ENCODE peak calls at places on chromosome 9, in eight cellular contexts. Z is cardiac fibroblast, K is GM13976, O is glutamatergic neuron, H is prostate gland, E is IMR-90, A is lower leg skin, N is RWPE1. P is an unnamed sample.

GRCh38 chr9:107948601-107949000 is 459.0 kb upstream of the KLF4 start:
- DNase-seq in Z (no peak), K (no peak), O (no peak), H (no peak), E (no peak), A (no peak), N (no peak), P (no peak)

GRCh38 chr9:98822661-98823060 is 15.2 kb downstream of the GALNT12 start:
- DNase-seq in Z (no peak), K (no peak), O (no peak), H (no peak), E (no peak), A (no peak), N (no peak), P (no peak)

GRCh38 chr9:112532427-112532826 is 45.8 kb downstream of the KIAA1958 start:
- DNase-seq in Z (peak), K (no peak), O (no peak), H (no peak), E (peak), A (peak), N (no peak), P (no peak)

GRCh38 chr9:126411948-126412284 is 85.3 kb downstream of the MVB12B start:
- DNase-seq in Z (no peak), K (no peak), O (no peak), H (no peak), E (no peak), A (no peak), N (peak), P (no peak)

GRCh38 chr9:19378647-19379046 is 1.4 kb downstream of the RPS6 start:
- DNase-seq in Z (no peak), K (no peak), O (no peak), H (no peak), E (no peak), A (no peak), N (no peak), P (no peak)

GRCh38 chr9:122642226-122642625 is 15.2 kb downstream of the OR1B1 start:
- DNase-seq in Z (no peak), K (no peak), O (no peak), H (no peak), E (no peak), A (no peak), N (peak), P (no peak)

GRCh38 chr9:109963079-109963478 is 183.1 kb downstream of the PALM2AKAP2 start:
- DNase-seq in Z (no peak), K (no peak), O (no peak), H (no peak), E (no peak), A (no peak), N (no peak), P (no peak)

GRCh38 chr9:113355197-113355596 is 5.9 kb downstream of the BSPRY start:
- DNase-seq in Z (peak), K (no peak), O (no peak), H (no peak), E (peak), A (no peak), N (no peak), P (no peak)

GRCh38 chr9:89523948-89524347 is 26.0 kb upstream of the SEMA4D start:
- DNase-seq in Z (no peak), K (no peak), O (no peak), H (no peak), E (no peak), A (no peak), N (no peak), P (no peak)

GRCh38 chr9:16680965-16681658 is 189.4 kb downstream of the BNC2 start:
- DNase-seq in Z (peak), K (no peak), O (no peak), H (no peak), E (peak), A (no peak), N (no peak), P (no peak)

GRCh38 chr9:94767331-94768099 is 41.0 kb downstream of the AOPEP start:
- DNase-seq in Z (no peak), K (no peak), O (no peak), H (no peak), E (peak), A (no peak), N (no peak), P (no peak)

GRCh38 chr9:29203216-29203930 is 1630.1 kb upstream of the C9orf72 start:
- DNase-seq in Z (no peak), K (no peak), O (no peak), H (no peak), E (no peak), A (no peak), N (no peak), P (no peak)

GRCh38 chr9:16828335-16829281 is 41.9 kb downstream of the BNC2 start:
- DNase-seq in Z (peak), K (no peak), O (peak), H (no peak), E (peak), A (peak), N (no peak), P (peak)

GRCh38 chr9:89115426-89115825 is 63.2 kb downstream of the SHC3 start:
- DNase-seq in Z (no peak), K (no peak), O (no peak), H (no peak), E (no peak), A (no peak), N (no peak), P (no peak)

GRCh38 chr9:68947842-68948569 is 65.9 kb downstream of the PRKACG start:
- DNase-seq in Z (no peak), K (no peak), O (no peak), H (no peak), E (no peak), A (no peak), N (no peak), P (no peak)

GRCh38 chr9:100011062-100011681 is 87.6 kb downstream of the ERP44 start:
- DNase-seq in Z (peak), K (peak), O (no peak), H (no peak), E (peak), A (no peak), N (peak), P (no peak)

GRCh38 chr9:112061152-112061740 is 113.9 kb downstream of the SUSD1 start:
- DNase-seq in Z (peak), K (peak), O (no peak), H (no peak), E (peak), A (peak), N (peak), P (no peak)

GRCh38 chr9:134778841-134779411 is 101.7 kb upstream of the FCN2 start:
- DNase-seq in Z (peak), K (no peak), O (peak), H (peak), E (peak), A (peak), N (peak), P (no peak)

GRCh38 chr9:27196383-27196782 is 87.4 kb downstream of the TEK start:
- DNase-seq in Z (no peak), K (no peak), O (no peak), H (no peak), E (no peak), A (no peak), N (no peak), P (no peak)

GRCh38 chr9:89046832-89047231 is 55.6 kb downstream of the S1PR3 start:
- DNase-seq in Z (peak), K (no peak), O (no peak), H (no peak), E (peak), A (no peak), N (no peak), P (no peak)

GRCh38 chr9:86185872-86186271 is 73.6 kb downstream of the C9orf153 start:
- DNase-seq in Z (no peak), K (no peak), O (no peak), H (no peak), E (peak), A (no peak), N (no peak), P (peak)

GRCh38 chr9:38119570-38119969 is 50.5 kb upstream of the SHB start:
- DNase-seq in Z (no peak), K (no peak), O (no peak), H (no peak), E (no peak), A (no peak), N (peak), P (no peak)

GRCh38 chr9:37622462-37622861 is 28.3 kb upstream of the FRMPD1 start:
- DNase-seq in Z (no peak), K (no peak), O (no peak), H (no peak), E (peak), A (no peak), N (no peak), P (no peak)

GRCh38 chr9:8348756-8349155 is 549.2 kb upstream of the DMAC1 start:
- DNase-seq in Z (no peak), K (no peak), O (no peak), H (no peak), E (no peak), A (no peak), N (no peak), P (no peak)

GRCh38 chr9:24333629-24334028 is 212.1 kb downstream of the IZUMO3 start:
- DNase-seq in Z (no peak), K (no peak), O (no peak), H (no peak), E (no peak), A (no peak), N (peak), P (no peak)

GRCh38 chr9:118940477-118940876 is 428.8 kb downstream of the BRINP1 start:
- DNase-seq in Z (no peak), K (no peak), O (no peak), H (no peak), E (no peak), A (no peak), N (no peak), P (no peak)

GRCh38 chr9:106708147-106708838 is 154.7 kb upstream of the ZNF462 start:
- DNase-seq in Z (peak), K (no peak), O (no peak), H (no peak), E (peak), A (no peak), N (no peak), P (no peak)

GRCh38 chr9:32701321-32702022 is 66.0 kb upstream of the TAF1L start:
- DNase-seq in Z (no peak), K (no peak), O (no peak), H (no peak), E (peak), A (no peak), N (no peak), P (no peak)

GRCh38 chr9:89278551-89278950 is 32.4 kb upstream of the CKS2 start:
- DNase-seq in Z (no peak), K (no peak), O (no peak), H (no peak), E (peak), A (no peak), N (no peak), P (no peak)

GRCh38 chr9:19614294-19614693 is 174.5 kb downstream of the SLC24A2 start:
- DNase-seq in Z (no peak), K (no peak), O (no peak), H (no peak), E (no peak), A (no peak), N (no peak), P (no peak)

GRCh38 chr9:82170079-82170662 is 181.6 kb downstream of the SPATA31D1 start:
- DNase-seq in Z (no peak), K (no peak), O (no peak), H (no peak), E (no peak), A (no peak), N (no peak), P (no peak)

GRCh38 chr9:109459423-109459822 is 38.7 kb downstream of the PTPN3 start:
- DNase-seq in Z (no peak), K (no peak), O (no peak), H (no peak), E (no peak), A (no peak), N (no peak), P (no peak)

GRCh38 chr9:35871514-35871913 is 1.3 kb upstream of the OR13J1 start:
- DNase-seq in Z (no peak), K (no peak), O (no peak), H (peak), E (no peak), A (peak), N (peak), P (no peak)

GRCh38 chr9:96020822-96021615 is 145.5 kb downstream of the ERCC6L2 start:
- DNase-seq in Z (peak), K (peak), O (peak), H (no peak), E (no peak), A (no peak), N (peak), P (no peak)

GRCh38 chr9:36665387-36665786 is 92.7 kb downstream of the MELK start:
- DNase-seq in Z (no peak), K (peak), O (no peak), H (no peak), E (peak), A (no peak), N (no peak), P (no peak)

GRCh38 chr9:110183208-110184145 is 24.5 kb downstream of the C9orf152 start:
- DNase-seq in Z (peak), K (peak), O (peak), H (peak), E (peak), A (peak), N (peak), P (no peak)

GRCh38 chr9:71752928-71753327 is 15.4 kb downstream of the CEMIP2 start:
- DNase-seq in Z (no peak), K (no peak), O (peak), H (no peak), E (no peak), A (no peak), N (no peak), P (no peak)

GRCh38 chr9:71349218-71349617 is 227.8 kb upstream of the TRPM3 start:
- DNase-seq in Z (peak), K (no peak), O (no peak), H (no peak), E (peak), A (no peak), N (no peak), P (no peak)

GRCh38 chr9:131419716-131420115 is 25.8 kb downstream of the PRRC2B start:
- DNase-seq in Z (no peak), K (no peak), O (no peak), H (no peak), E (no peak), A (no peak), N (no peak), P (no peak)

GRCh38 chr9:131422241-131422792 is 28.4 kb downstream of the PRRC2B start:
- DNase-seq in Z (no peak), K (no peak), O (no peak), H (peak), E (peak), A (no peak), N (peak), P (no peak)

GRCh38 chr9:131419029-131419614 is 25.2 kb downstream of the PRRC2B start:
- DNase-seq in Z (no peak), K (no peak), O (no peak), H (no peak), E (peak), A (no peak), N (no peak), P (no peak)

GRCh38 chr9:131421691-131422090 is 27.8 kb downstream of the PRRC2B start:
- DNase-seq in Z (no peak), K (no peak), O (no peak), H (no peak), E (no peak), A (no peak), N (no peak), P (no peak)

GRCh38 chr9:131420913-131421312 is 27.0 kb downstream of the PRRC2B start:
- DNase-seq in Z (peak), K (no peak), O (peak), H (peak), E (peak), A (no peak), N (peak), P (no peak)
- TF ChIP-seq CTCF in Z (peak), K (no peak), O (no peak), H (no peak), E (no peak), A (no peak), N (no peak), P (no peak)

GRCh38 chr9:133347985-133348762 is at the start of the genes MED22 and RPL7A:
- DNase-seq in Z (peak), K (peak), O (peak), H (peak), E (peak), A (peak), N (peak), P (peak)
- TF ChIP-seq CTCF in Z (peak), K (no peak), O (no peak), H (no peak), E (no peak), A (no peak), N (no peak), P (no peak)

DNA sequence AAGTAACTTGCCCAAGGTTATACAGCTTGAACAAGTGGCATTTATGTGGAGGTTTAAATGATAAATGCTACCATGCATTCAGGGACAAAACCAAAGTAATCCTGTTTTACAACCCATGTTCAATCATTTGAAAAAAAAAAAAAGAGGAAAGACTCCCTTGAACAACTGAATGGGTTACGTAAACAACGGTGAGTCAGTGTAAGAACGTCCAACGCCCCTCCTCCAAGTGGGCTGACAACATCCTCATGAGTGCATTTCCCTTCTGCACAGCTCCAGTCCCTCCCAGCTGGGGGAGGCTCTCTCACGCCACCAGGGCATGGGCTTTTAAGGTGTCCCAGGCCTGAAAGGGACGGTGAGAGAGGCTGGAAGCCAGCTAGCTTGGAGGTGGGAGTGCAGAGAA is 90.0 kb downstream of the PRRT1B start:
- DNase-seq in Z (peak), K (peak), O (no peak), H (peak), E (peak), A (peak), N (peak), P (no peak)
- TF ChIP-seq CTCF in Z (peak), K (no peak), O (no peak), H (no peak), E (peak), A (no peak), N (no peak), P (no peak)

GRCh38 chr9:87950765-87951488 is 23.4 kb downstream of the CDK20 start:
- DNase-seq in Z (peak), K (peak), O (peak), H (no peak), E (peak), A (no peak), N (peak), P (no peak)
- TF ChIP-seq CTCF in Z (peak), K (no peak), O (peak), H (no peak), E (peak), A (no peak), N (peak), P (peak)

GRCh38 chr9:87286506-87286905 is 211.2 kb upstream of the DAPK1 start:
- DNase-seq in Z (no peak), K (no peak), O (no peak), H (no peak), E (no peak), A (no peak), N (no peak), P (no peak)

GRCh38 chr9:87285183-87285582 is 212.5 kb upstream of the DAPK1 start:
- DNase-seq in Z (peak), K (no peak), O (no peak), H (peak), E (peak), A (no peak), N (no peak), P (no peak)

GRCh38 chr9:87292449-87293191 is 205.0 kb upstream of the DAPK1 start:
- DNase-seq in Z (no peak), K (no peak), O (no peak), H (no peak), E (peak), A (no peak), N (no peak), P (no peak)

DNA sequence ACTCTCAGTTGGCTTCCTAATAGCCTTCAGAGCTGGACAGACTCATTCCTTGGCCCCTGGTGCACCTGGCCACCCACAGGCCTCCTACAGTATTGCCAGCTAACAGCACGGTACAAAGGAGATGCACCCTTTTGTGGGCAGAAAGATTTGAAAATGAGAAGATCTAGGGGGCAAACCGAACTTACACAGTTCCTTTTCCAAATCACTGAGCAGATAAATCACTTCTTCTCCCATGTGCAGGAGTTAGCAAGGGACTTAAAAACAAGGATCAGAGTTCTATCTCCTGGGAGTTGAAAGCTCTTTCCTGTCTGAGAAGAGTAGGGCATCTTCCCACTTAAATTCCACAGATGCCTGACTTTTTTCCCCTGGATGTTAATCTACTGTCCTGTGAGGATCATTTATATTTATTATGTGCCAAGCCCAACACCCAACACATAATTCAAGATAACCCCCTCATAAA is 207.4 kb upstream of the DAPK1 start:
- DNase-seq in Z (peak), K (no peak), O (no peak), H (no peak), E (peak), A (no peak), N (peak), P (no peak)
- TF ChIP-seq CTCF in Z (peak), K (no peak), O (no peak), H (no peak), E (peak), A (no peak), N (no peak), P (peak)

GRCh38 chr9:10613413-10613812 is 611 bp upstream of the PTPRD start:
- DNase-seq in Z (no peak), K (no peak), O (no peak), H (no peak), E (no peak), A (no peak), N (no peak), P (no peak)

GRCh38 chr9:10614201-10614870 is 1.5 kb upstream of the PTPRD start:
- DNase-seq in Z (no peak), K (no peak), O (no peak), H (no peak), E (no peak), A (no peak), N (no peak), P (no peak)

GRCh38 chr9:10612649-10613398 is at the start of gene PTPRD:
- DNase-seq in Z (peak), K (peak), O (peak), H (no peak), E (peak), A (no peak), N (peak), P (no peak)
- TF ChIP-seq CTCF in Z (no peak), K (peak), O (peak), H (no peak), E (no peak), A (no peak), N (peak), P (peak)

DNA sequence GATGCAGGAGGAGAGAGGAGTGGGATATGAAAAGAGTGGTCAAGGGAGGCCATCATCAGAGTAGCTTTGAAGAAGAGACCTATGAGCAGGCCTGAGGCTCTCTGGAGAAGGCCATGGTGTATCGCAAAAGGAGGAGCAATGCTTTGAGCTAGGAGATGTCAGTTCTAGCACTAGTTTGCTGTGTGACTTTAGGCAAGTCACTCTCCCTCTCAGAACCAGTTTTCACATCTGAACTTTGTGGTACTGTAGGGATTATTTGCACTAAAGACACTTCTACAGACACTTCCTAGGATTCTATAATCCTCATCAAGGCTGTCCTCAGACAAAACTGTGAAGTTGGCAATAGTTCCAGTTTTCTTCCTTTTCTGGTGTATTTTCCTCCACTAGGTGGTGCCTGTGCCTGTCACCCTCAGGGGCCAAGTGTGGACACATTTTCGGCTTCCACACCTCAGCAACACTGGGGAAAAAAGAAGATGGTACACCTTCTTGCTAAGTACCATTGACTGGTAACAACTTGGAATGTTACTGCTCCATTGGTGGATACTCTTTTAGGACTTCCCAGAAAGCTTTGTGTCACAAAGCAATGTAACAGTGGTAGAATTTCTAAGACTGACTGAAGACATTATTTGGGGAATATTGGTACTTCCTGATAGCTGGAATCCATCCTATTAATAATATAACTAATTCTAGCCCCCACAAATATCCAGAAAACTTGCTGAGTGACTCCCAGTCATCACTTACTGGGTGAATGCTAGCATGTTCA is 9.9 kb downstream of the PAPPA start:
- DNase-seq in Z (no peak), K (no peak), O (no peak), H (no peak), E (no peak), A (no peak), N (no peak), P (no peak)
- TF ChIP-seq CTCF in Z (peak), K (peak), O (peak), H (no peak), E (peak), A (no peak), N (peak), P (peak)

GRCh38 chr9:127629468-127630081 is 17.5 kb downstream of the STXBP1 start:
- DNase-seq in Z (no peak), K (no peak), O (no peak), H (no peak), E (peak), A (no peak), N (no peak), P (no peak)
- TF ChIP-seq CTCF in Z (peak), K (peak), O (no peak), H (no peak), E (peak), A (no peak), N (no peak), P (no peak)

GRCh38 chr9:121261107-121261460 is 6.9 kb upstream of the GSN start:
- DNase-seq in Z (peak), K (no peak), O (no peak), H (no peak), E (no peak), A (no peak), N (no peak), P (no peak)
- TF ChIP-seq CTCF in Z (no peak), K (no peak), O (no peak), H (no peak), E (no peak), A (no peak), N (no peak), P (no peak)